ENCODE peak calls at places on chromosomes 11 and 22, in four cellular contexts. B, D, G and Z are unnamed samples.

GRCh38 chr11:19698493-19699292 is 13.9 kb upstream of the NAV2 start:
- DNase-seq in D (no peak), G (peak), B (no peak), Z (no peak)

GRCh38 chr11:128905345-128906184 is 14.4 kb downstream of the KCNJ5 start:
- DNase-seq in D (no peak), G (peak), B (peak), Z (peak)

GRCh38 chr11:68342459-68343158 is 30.2 kb downstream of the LRP5 start:
- DNase-seq in B (peak), G (no peak), D (peak), Z (peak)

GRCh38 chr22:22068025-22068424 is 85.4 kb upstream of the TOP3B start:
- DNase-seq in D (no peak), G (no peak), B (no peak), Z (no peak)

GRCh38 chr11:108241370-108242037 is 18.6 kb downstream of the ATM start:
- DNase-seq in B (no peak), D (no peak), G (peak), Z (no peak)

GRCh38 chr11:121654506-121655480 is 202.0 kb upstream of the SORL1-AS1 start:
- DNase-seq in B (no peak), G (peak), D (no peak), Z (peak)

GRCh38 chr11:128052912-128053641 is 534.3 kb downstream of the ETS1 start:
- DNase-seq in D (no peak), G (peak), B (no peak), Z (no peak)

GRCh38 chr11:73980001-73980960 is 2.4 kb downstream of the UCP2 start:
- DNase-seq in G (peak), D (no peak), B (peak), Z (peak)

GRCh38 chr11:93585758-93586157 is 42.6 kb upstream of the SMCO4 start:
- DNase-seq in D (no peak), G (peak), B (no peak), Z (peak)

GRCh38 chr11:65502852-65503603 is 4.2 kb downstream of the MALAT1 start:
- DNase-seq in D (no peak), G (peak), B (no peak), Z (peak)

GRCh38 chr11:65445604-65446445 is 23.2 kb downstream of the NEAT1 start:
- DNase-seq in B (no peak), D (no peak), G (peak), Z (no peak)

GRCh38 chr22:41237707-41238569 is 2.8 kb downstream of the CHADL start:
- DNase-seq in B (peak), G (peak), D (no peak), Z (peak)

GRCh38 chr22:43951966-43952365 is 3.3 kb upstream of the SAMM50 start:
- DNase-seq in G (no peak), D (no peak), B (peak), Z (peak)

GRCh38 chr22:45425101-45425500 is 11.6 kb downstream of the RIBC2 start:
- DNase-seq in D (no peak), B (no peak), G (peak), Z (no peak)

GRCh38 chr11:5892908-5893307 is at the start of gene OR52E5:
- DNase-seq in D (no peak), B (no peak), G (no peak), Z (peak)
- H3K56ac ChIP-seq in D (no peak), B (no peak), G (no peak), Z (no peak)

GRCh38 chr11:26860411-26860810 is 133.5 kb upstream of the FIBIN start:
- DNase-seq in G (no peak), B (no peak), D (no peak), Z (no peak)
- H3K56ac ChIP-seq in G (no peak), B (no peak), D (no peak), Z (no peak)

DNA sequence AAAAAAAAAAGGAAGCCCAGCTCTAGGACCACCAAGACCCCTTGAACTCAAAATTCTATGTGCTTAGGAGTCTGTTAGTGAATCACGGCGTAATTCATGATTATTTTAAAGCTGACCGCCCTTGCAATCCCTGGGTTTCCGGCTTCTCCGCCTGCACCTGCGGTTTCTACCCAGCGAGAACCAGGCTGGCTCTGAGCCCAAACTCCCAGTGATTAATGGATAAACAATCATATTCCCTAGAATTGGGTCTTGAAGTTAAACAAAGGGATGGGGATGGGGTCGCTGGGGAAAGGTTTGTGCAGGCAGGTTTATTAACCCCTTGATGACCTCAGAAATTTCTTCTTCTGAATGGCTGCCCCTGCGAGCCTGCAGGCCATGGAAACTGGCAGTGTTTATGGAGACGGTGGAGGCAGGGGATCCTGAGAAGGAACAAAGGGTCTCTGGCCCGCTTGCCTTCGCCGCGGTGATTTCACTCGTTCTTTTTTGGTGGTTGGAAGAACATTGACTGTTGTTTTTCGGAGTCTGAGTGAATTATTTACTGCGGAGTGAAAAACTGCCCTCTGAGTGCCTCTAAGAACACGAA is 1000.4 kb downstream of the BRD1 start:
- DNase-seq in D (no peak), B (no peak), G (no peak), Z (no peak)
- H3K56ac ChIP-seq in D (no peak), B (no peak), G (no peak), Z (no peak)

DNA sequence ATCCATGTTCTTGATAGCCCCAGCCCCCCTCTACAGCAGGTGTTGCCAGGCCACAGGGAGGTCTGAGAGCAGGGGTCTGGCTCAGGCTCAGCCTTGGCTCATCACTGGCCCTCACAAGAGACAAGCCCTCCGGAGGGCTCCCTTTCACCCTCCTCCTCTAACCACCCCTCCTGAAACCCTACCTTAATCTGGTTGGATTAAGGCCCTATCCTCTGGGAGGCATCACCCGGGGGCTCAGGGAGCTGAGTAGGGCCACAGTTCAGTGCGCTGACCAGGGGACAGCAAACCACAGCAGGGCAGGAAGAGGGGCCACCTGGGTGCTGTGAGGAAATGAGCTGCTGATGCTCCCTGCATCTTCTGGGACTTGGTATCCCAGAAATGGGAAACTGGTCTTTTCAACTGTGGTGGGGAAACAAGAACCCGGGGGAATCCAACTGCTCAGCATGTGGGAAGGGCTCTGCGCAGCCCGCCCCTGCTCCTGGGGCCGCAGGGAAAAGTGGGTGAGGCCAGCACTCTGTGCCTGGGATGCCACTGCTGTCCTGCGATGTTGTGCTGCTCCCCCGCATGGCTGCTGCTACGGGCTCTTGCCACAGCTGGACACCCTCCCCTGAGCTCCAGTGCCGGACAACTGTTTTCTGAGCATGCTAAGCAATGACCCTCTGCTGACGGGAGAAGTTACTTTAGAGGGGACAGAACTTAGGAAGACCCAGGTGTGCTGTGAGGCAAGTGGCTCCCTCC is 17.5 kb downstream of the ADORA2A start:
- DNase-seq in B (peak), G (no peak), D (no peak), Z (no peak)
- H3K56ac ChIP-seq in B (no peak), G (no peak), D (no peak), Z (no peak)